ENCODE peak calls at places on chromosomes 3 and 15, in four cellular contexts. One of them, this sample, is unnamed.
A peak's percentile ranks its signal among the peaks of the same experiment; 100 is the strongest.

GRCh38 chr3:54034971-54035370 is 87.4 kb upstream of the CACNA2D3 start:
- DNase-seq in HFFc6: no peak
- DNase-seq in H9: no peak
- DNase-seq in NB4: no peak
- DNase-seq in this sample: no peak

GRCh38 chr3:37255990-37256308 is 81.6 kb upstream of the LRRFIP2 start:
- DNase-seq in HFFc6: no peak
- DNase-seq in H9: no peak
- DNase-seq in NB4: no peak
- DNase-seq in this sample: no peak

GRCh38 chr3:7194081-7194835 is 333.3 kb downstream of the GRM7 start:
- DNase-seq in HFFc6: no peak
- DNase-seq in H9: no peak
- DNase-seq in NB4: no peak
- DNase-seq in this sample: no peak

GRCh38 chr3:172626241-172626640 is 84.6 kb downstream of the NCEH1 start:
- DNase-seq in HFFc6: peak; percentile 62
- DNase-seq in H9: no peak
- DNase-seq in NB4: no peak
- DNase-seq in this sample: no peak

GRCh38 chr15:95105229-95105628 is 873.9 kb downstream of the MCTP2 start:
- DNase-seq in HFFc6: peak; percentile 60
- DNase-seq in H9: no peak
- DNase-seq in NB4: no peak
- DNase-seq in this sample: no peak

GRCh38 chr3:77799280-77799679 is 759.4 kb downstream of the ROBO2 start:
- DNase-seq in HFFc6: no peak
- DNase-seq in H9: no peak
- DNase-seq in NB4: no peak
- DNase-seq in this sample: no peak

GRCh38 chr3:42101048-42101447 is 9.9 kb downstream of the TRAK1 start:
- DNase-seq in HFFc6: peak; percentile 75
- DNase-seq in H9: no peak
- DNase-seq in NB4: peak; percentile 56
- DNase-seq in this sample: no peak

GRCh38 chr3:119930286-119930685 is 148.4 kb downstream of the NR1I2 start:
- DNase-seq in HFFc6: no peak
- DNase-seq in H9: no peak
- DNase-seq in NB4: no peak
- DNase-seq in this sample: no peak

GRCh38 chr15:100383302-100384107 is 41.7 kb upstream of the ADAMTS17 start:
- DNase-seq in HFFc6: no peak
- DNase-seq in H9: peak; percentile 48
- DNase-seq in NB4: peak; percentile 63
- DNase-seq in this sample: peak; percentile 74

GRCh38 chr3:100053929-100054620 is 60.2 kb downstream of the FILIP1L start:
- DNase-seq in HFFc6: no peak
- DNase-seq in H9: no peak
- DNase-seq in NB4: no peak
- DNase-seq in this sample: no peak

GRCh38 chr3:124584552-124585391 is 145.5 kb upstream of the UMPS start:
- DNase-seq in HFFc6: no peak
- DNase-seq in H9: peak; percentile 90
- DNase-seq in NB4: no peak
- DNase-seq in this sample: peak; percentile 91

GRCh38 chr3:64445318-64446300 is 220.3 kb upstream of the PRICKLE2 start:
- DNase-seq in HFFc6: no peak
- DNase-seq in H9: peak; percentile 80
- DNase-seq in NB4: no peak
- DNase-seq in this sample: peak; percentile 60

GRCh38 chr15:35736150-35736549 is 190.2 kb upstream of the DPH6 start:
- DNase-seq in HFFc6: no peak
- DNase-seq in H9: no peak
- DNase-seq in NB4: no peak
- DNase-seq in this sample: no peak

GRCh38 chr3:111035896-111036295 is 35.7 kb upstream of the NECTIN3 start:
- DNase-seq in HFFc6: no peak
- DNase-seq in H9: no peak
- DNase-seq in NB4: no peak
- DNase-seq in this sample: no peak

GRCh38 chr3:196117809-196118208 is 35.9 kb upstream of the TFRC start:
- DNase-seq in HFFc6: no peak
- DNase-seq in H9: no peak
- DNase-seq in NB4: peak; percentile 86
- DNase-seq in this sample: no peak

GRCh38 chr3:135736740-135737139 is 228.8 kb upstream of the PPP2R3A start:
- DNase-seq in HFFc6: peak; percentile 11
- DNase-seq in H9: peak; percentile 76
- DNase-seq in NB4: peak; percentile 45
- DNase-seq in this sample: no peak

GRCh38 chr15:71440479-71441071 is 325.3 kb downstream of the THSD4 start:
- DNase-seq in HFFc6: peak; percentile 70
- DNase-seq in H9: no peak
- DNase-seq in NB4: peak; percentile 60
- DNase-seq in this sample: no peak

DNA sequence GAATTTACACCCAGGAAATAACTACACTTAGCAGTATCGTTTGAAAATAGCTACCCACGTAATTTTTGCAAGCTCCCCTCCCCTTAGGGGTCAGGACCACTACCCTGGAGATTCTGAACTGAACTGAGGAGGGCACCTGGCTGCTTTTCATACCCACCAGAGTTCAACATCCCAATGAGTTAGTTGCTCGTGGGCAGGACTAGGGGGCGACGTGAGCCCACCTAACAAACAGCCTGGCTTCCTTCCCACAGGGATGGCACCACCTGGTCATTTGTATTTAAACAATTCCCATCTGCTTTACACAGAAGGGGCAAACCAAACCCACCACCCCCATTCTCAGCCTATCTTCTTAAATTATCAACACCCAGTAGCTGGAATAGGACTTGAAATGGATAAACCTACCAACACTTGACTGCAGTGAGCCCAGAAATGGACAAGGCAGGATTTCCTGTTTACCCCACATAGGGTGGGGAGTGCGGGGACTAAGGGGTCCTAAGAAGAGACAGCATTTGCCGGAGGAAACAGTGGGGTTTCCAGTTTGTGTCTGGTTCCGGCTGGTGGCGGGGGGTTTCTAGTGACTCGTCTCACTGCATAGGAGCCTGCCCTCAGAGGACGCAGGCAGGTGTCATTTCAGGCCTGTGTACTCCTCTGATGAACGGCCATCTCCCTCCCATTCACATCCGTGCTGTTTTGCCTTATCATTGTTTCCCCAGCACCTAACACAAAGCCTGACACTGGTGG is 11.6 kb upstream of the VGLL4 start:
- DNase-seq in HFFc6: no peak
- DNase-seq in H9: peak; percentile 55
- DNase-seq in NB4: peak; percentile 46
- DNase-seq in this sample: peak; percentile 38
- TF ChIP-seq CTCF in HFFc6: peak; percentile 67
- TF ChIP-seq CTCF in H9: peak; percentile 72
- TF ChIP-seq CTCF in NB4: peak; percentile 26
- TF ChIP-seq CTCF in this sample: no peak

GRCh38 chr15:39583586-39584265 is 2.8 kb downstream of the THBS1 start:
- DNase-seq in HFFc6: peak; percentile 95
- DNase-seq in H9: peak; percentile 49
- DNase-seq in NB4: peak; percentile 23
- DNase-seq in this sample: no peak
- TF ChIP-seq CTCF in HFFc6: peak; percentile 80
- TF ChIP-seq CTCF in H9: peak; percentile 62
- TF ChIP-seq CTCF in NB4: peak; percentile 24
- TF ChIP-seq CTCF in this sample: no peak

GRCh38 chr3:142961539-142961938 is 1.9 kb downstream of the PAQR9 start:
- DNase-seq in HFFc6: no peak
- DNase-seq in H9: no peak
- DNase-seq in NB4: no peak
- DNase-seq in this sample: no peak

GRCh38 chr3:142964150-142964498 is 650 bp upstream of the PAQR9 start:
- DNase-seq in HFFc6: no peak
- DNase-seq in H9: peak; percentile 66
- DNase-seq in NB4: no peak
- DNase-seq in this sample: no peak

GRCh38 chr3:142962175-142962519 is 1.3 kb downstream of the PAQR9 start:
- DNase-seq in HFFc6: no peak
- DNase-seq in H9: no peak
- DNase-seq in NB4: no peak
- DNase-seq in this sample: no peak

GRCh38 chr3:142962520-142963265 is 781 bp downstream of the PAQR9 start:
- DNase-seq in HFFc6: no peak
- DNase-seq in H9: peak; percentile 64
- DNase-seq in NB4: peak; percentile 15
- DNase-seq in this sample: no peak

DNA sequence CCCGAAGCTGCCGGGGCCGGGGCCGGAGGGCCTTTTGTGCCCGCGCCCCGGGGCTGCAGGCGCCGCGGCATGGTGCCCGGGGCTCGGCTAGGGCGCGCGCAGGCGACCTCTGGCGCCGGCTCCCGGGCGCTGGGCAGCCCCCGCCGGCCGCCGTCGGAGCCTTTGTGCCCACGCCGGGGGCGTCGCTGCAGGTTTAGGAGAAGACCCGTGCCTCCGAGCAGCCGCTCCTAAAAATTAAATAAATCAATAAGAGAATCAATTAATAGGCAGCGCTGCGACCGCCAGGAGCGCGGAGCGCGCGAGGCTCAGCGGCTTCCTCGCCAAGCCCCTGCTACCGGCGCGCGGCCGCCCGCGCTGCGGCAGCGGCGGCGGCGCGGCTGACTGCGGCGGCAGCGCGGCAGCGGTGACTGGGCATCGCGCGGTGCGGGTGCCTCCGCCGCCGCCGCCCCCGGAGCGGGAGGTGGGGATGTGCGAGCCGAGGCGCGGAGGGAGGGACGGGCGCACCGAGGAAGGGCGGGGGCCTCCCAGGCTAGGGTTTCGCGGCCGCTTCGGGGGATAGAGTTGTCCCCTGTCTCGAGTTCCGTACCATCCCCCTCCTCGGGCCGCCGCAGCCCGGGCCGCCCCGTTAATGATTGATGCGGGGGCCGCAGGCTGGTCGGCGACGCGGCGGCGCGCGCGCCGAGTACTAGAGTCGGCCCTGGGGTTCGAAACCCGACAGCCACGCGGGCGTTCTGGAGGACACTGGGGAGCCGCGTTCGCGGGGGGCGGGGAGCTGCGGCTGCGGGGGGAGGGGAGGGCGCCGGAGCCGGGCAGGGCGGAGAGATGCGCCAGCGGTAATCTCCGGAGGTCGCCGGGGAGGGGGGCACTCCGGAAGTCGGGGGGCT is at the start of gene PAQR9:
- DNase-seq in HFFc6: no peak
- DNase-seq in H9: peak; percentile 59
- DNase-seq in NB4: peak; percentile 53
- DNase-seq in this sample: no peak
- TF ChIP-seq CTCF in HFFc6: no peak
- TF ChIP-seq CTCF in H9: peak; percentile 9
- TF ChIP-seq CTCF in NB4: no peak
- TF ChIP-seq CTCF in this sample: no peak

DNA sequence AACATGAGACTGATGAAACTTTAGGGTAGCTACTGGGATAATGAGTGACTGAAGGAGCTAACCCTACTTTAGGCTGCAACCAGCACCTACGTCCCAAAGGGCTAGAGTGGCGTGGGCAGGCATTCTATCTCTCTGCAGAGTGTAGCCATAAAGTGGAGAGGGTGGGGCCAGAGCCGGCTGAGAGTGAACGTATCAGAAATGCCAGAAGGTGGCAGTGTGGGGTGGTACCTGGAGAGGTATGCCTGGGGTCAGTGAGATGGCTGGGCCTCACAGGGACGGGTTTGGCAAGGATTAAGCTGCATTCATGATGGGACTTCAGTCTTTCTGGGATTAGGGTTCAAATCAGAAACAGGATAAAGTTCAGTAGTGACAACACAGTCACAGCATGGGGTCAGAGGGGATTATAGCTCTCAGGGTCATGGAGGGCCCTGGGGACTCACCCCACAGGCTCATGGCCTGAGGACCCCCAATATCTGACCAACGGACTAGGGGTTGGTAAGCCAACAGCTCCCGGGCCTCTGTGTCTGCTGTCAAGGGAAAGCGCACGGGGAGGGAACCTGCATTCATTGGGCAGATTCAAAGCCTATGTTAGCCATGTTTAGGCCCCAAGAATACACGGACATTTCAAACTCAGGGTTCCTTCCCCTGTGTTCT is 86.5 kb upstream of the FOXB1 start:
- DNase-seq in HFFc6: peak; percentile 26
- DNase-seq in H9: peak; percentile 86
- DNase-seq in NB4: peak; percentile 68
- DNase-seq in this sample: peak; percentile 66
- TF ChIP-seq CTCF in HFFc6: peak; percentile 70
- TF ChIP-seq CTCF in H9: peak; percentile 84
- TF ChIP-seq CTCF in NB4: peak; percentile 57
- TF ChIP-seq CTCF in this sample: peak; percentile 69